ENCODE peak calls at places on chromosomes 2 and 18, in four cellular contexts. K is Peyer's patch, S is tibial nerve, Q is brain microvascular endothelial cell. N is an unnamed sample.
A peak's percentile ranks its signal among the peaks of the same experiment; 100 is the strongest.

GRCh38 chr2:232890896-232891601 is 21.0 kb downstream of the SNORC start:
- DNase-seq in K (peak; percentile 30), S (no peak), Q (no peak), N (peak; percentile 17)

GRCh38 chr2:8435608-8436007 is 246.2 kb upstream of the ID2 start:
- DNase-seq in K (no peak), S (no peak), Q (no peak), N (no peak)

GRCh38 chr2:210323003-210323402 is 8.0 kb upstream of the MYL1 start:
- DNase-seq in K (no peak), S (no peak), Q (no peak), N (no peak)

GRCh38 chr18:31512203-31512764 is 14.3 kb downstream of the DSG2 start:
- DNase-seq in K (peak; percentile 81), S (no peak), Q (peak; percentile 90), N (peak; percentile 77)

GRCh38 chr18:50662177-50662576 is 102.3 kb downstream of the MAPK4 start:
- DNase-seq in K (no peak), S (no peak), Q (no peak), N (peak; percentile 22)

GRCh38 chr18:7566587-7567486 is at the start of gene PTPRM:
- DNase-seq in K (peak; percentile 83), S (peak; percentile 80), Q (peak; percentile 54), N (peak; percentile 90)

GRCh38 chr2:166127217-166128155 is at the start of gene SCN1A:
- DNase-seq in K (no peak), S (peak; percentile 18), Q (no peak), N (peak; percentile 64)

GRCh38 chr2:235543126-235543750 is 49.4 kb downstream of the AGAP1 start:
- DNase-seq in K (peak; percentile 66), S (no peak), Q (no peak), N (peak; percentile 20)

GRCh38 chr2:174124171-174124570 is 124.2 kb downstream of the OLA1 start:
- DNase-seq in K (no peak), S (no peak), Q (no peak), N (no peak)

GRCh38 chr2:152189622-152190495 is 14.3 kb upstream of the STAM2 start:
- DNase-seq in K (no peak), S (peak; percentile 61), Q (peak; percentile 67), N (peak; percentile 87)

GRCh38 chr2:11889101-11889850 is 142.8 kb downstream of the LPIN1 start:
- DNase-seq in K (no peak), S (no peak), Q (no peak), N (no peak)

DNA sequence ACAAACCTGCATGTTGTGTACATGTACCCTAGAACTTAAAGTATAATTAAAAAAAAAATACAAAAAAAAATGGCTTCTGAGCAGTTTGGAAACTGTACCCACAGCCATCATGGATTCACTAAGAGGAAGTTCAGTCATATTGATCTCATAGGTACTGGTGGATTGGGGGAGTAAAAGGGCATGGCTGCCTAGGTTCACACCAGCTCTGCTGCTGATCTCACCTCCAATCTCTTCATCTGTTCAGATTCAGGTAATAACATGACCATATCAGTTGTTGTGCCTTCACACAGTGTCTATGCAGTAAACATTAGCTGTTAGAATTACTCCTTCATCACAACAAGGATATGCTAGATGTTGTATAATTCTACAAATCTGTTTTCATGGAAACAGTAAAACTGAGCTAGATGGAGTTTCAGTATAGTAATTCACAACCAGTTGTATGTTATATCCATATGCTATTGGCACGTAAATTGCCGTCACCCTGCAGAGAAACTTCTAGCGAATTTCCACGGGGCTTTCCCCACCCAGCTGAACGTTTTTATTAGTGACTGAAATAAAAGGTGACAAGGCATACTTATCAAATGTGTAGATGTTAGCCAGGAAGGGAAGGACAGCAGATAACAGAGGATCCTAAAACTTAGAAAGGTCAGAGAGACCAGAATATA is 59.3 kb upstream of the ITM2C start:
- DNase-seq in K (no peak), S (no peak), Q (no peak), N (no peak)
- TF ChIP-seq CTCF in K (no peak), S (no peak), Q (no peak), N (no peak)

GRCh38 chr2:140998577-140998976 is 1132.2 kb downstream of the LRP1B start:
- DNase-seq in K (no peak), S (no peak), Q (no peak), N (peak; percentile 44)
- H3K4me3 ChIP-seq in K (no peak overlapping the region), S (no peak overlapping the region), Q (no peak overlapping the region), N (no peak overlapping the region)

GRCh38 chr2:101724113-101724450 is 26.6 kb downstream of the MAP4K4 start:
- DNase-seq in K (no peak), S (no peak), Q (no peak), N (no peak)
- TF ChIP-seq CTCF in K (no peak), S (no peak), Q (no peak), N (no peak)

DNA sequence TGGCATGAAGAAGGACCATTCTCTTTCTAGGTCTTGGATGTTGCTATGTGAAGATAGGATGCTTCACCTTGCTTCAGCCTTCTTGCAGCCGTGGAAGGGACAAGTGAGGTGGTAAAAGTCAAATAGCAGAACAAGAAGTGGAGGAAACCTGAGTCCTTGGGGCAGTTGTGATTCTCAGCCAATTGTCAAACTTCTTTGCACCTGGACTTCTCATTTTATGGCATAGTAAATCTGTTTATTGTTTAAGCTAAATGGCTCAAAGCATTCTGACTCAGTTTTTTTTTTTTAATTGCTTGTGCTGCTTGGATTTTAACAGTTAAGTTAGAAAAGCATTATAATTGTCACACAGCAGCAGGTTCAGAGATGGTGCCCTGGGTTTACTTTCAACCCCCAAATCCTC is 33.0 kb upstream of the ST6GAL2 start:
- DNase-seq in K (no peak), S (no peak), Q (no peak), N (no peak)
- H3K4me3 ChIP-seq in K (no peak overlapping the region), S (no peak overlapping the region), Q (no peak overlapping the region), N (no peak overlapping the region)

DNA sequence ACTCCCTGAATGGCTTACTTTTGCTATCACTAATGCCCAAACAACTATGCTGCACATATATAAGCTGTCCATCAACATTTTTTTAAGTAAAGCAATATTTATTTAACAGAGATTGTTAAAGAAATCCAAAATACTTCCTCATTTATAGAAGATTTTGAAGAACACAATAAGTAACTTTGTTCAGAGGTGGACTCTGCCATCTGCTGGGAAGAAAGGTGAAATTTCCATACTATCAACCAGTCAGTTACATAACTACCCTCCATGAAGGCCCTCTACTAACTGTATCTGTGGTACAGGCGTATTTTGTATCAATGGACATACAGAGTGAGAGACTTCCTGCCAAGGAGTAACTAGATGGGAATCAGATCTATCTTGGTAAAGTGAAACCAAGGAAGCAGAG is 106.0 kb downstream of the DTNB start:
- DNase-seq in K (no peak), S (peak; percentile 27), Q (peak; percentile 48), N (peak; percentile 70)
- TF ChIP-seq CTCF in K (peak; percentile 54), S (peak; percentile 6), Q (peak; percentile 46), N (peak; percentile 40)

DNA sequence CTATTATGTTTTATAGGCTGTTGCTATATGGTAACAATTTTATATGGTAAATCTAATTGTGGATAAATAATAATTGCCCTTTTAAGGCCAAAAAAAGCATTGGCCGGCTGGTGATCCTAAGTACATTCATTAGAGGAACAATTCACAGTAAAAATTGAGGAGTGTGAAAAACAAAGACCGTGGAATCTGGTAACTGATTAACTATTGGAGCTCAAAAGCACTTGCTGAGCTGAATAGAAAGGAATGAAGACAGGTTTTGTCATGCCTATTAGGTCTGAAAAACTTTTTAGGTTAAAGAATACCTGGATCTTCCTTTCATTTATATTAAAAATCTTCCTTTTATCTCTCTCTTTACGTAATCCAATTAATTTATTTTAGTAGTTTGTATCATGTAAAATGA is 18.5 kb upstream of the RBBP8 start:
- DNase-seq in K (no peak), S (no peak), Q (no peak), N (no peak)
- H3K4me3 ChIP-seq in K (no peak overlapping the region), S (no peak overlapping the region), Q (no peak overlapping the region), N (no peak overlapping the region)

GRCh38 chr2:55620123-55620779 is 2.8 kb upstream of the PPP4R3B start:
- DNase-seq in K (no peak), S (no peak), Q (no peak), N (peak; percentile 16)
- TF ChIP-seq CTCF in K (peak; percentile 20), S (no peak), Q (peak; percentile 61), N (peak; percentile 58)

DNA sequence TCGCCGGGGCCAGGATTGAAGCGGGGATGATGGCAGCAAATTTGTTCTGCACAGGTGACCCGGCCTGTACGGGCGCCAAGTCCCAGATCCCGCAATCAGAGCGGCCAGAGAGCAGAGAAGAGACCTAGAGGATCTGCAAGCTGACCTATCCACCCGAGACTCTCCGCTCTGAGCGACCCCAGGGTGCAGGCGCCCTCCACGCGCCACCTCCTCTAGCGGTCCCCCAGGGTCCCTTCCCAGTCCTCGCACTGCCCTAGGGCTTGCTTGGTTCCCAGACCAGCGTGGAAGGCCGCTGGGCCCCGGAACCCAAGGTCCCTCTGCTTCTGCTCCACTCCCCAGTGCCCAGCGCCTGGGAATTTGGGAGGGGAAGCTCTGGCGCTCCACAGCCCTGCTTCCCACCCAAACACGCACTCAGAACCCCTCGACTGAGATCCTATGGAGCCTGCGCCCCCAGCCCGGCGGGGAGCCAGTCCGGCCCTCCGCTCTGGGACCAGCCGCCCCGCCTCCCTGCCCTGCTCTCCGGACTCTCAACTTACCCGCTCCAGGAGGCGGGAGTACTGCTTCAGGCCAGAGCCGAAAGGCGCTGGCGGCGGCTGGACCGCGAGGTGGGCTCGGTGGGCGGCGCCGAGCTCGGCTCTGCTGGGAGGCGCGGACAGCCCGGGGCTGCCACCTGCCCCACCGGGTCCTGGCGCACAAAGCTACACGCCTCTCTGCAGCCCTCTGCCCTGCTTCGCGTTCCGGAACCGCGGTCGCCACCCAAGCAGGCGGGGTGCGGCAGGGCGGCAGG is 3.0 kb upstream of the SIX3 start:
- DNase-seq in K (peak; percentile 47), S (no peak), Q (no peak), N (no peak)
- H3K4me3 ChIP-seq in K (no peak overlapping the region), S (peak overlapping the region; percentile 15), Q (no peak overlapping the region), N (peak overlapping the region; percentile 18)

GRCh38 chr2:169089182-169089581 is 19.8 kb downstream of the DHRS9 start:
- DNase-seq in K (no peak), S (no peak), Q (no peak), N (no peak)

GRCh38 chr2:169086893-169087467 is 17.6 kb downstream of the DHRS9 start:
- DNase-seq in K (no peak), S (no peak), Q (no peak), N (no peak)

GRCh38 chr2:169090133-169090820 is 20.9 kb downstream of the DHRS9 start:
- DNase-seq in K (no peak), S (no peak), Q (no peak), N (no peak)

GRCh38 chr2:169091256-169091655 is 21.9 kb downstream of the DHRS9 start:
- DNase-seq in K (no peak), S (no peak), Q (no peak), N (no peak)

DNA sequence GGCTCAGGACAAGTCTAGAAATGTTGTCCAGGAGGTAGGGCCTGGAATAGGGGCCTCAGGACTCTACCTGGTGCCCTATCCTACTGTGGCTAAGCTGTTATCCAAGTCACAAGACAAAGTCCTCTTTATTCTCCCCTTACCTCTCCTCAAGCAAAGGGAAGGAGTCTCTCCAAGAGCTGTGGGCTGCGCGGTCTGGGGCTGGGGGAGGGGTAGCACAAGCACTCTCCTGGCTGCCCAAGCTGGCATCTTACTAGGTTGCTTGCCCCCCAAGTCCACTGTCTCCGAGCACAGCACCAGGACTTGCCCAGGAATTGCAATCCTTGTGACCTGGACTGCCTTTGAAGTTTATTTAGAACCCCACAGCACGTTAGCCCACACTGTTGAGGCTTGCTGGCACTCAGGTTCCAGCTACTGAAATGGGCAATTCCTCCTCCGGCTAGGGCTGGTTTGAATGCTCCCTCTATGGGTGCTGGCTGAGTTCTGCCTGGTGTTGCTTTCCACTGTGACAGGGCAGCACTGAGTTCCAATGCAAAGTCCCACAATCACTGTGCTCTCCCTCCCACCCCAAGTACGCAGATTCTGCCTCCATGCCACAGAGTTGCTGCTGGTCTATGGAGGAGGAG is 18.5 kb downstream of the DHRS9 start:
- DNase-seq in K (no peak), S (no peak), Q (no peak), N (no peak)
- TF ChIP-seq CTCF in K (no peak), S (no peak), Q (no peak), N (no peak)